ENCODE peak calls at places on chromosomes 11 and 22, in ten cellular contexts. E is tibial nerve, O is GM23338, P is kidney, U is prostate gland, Y is K562, I is IMR-90, T is fibroblast of lung, F is sigmoid colon, W is right atrium auricular region. V is an unnamed sample.
A peak's percentile ranks its signal among the peaks of the same experiment; 100 is the strongest.

GRCh38 chr11:45847908-45848316 is 637 bp downstream of the CRY2 start:
- DNase-seq in O (peak; percentile 85), T (peak; percentile 75), E (no peak), Y (peak; percentile 79), U (peak; percentile 46), I (peak; percentile 64), W (peak; percentile 78), F (peak; percentile 80), P (peak; percentile 78), V (peak; percentile 75)

GRCh38 chr11:129881570-129882170 is 13.7 kb downstream of the NFRKB start:
- DNase-seq in F (no peak), U (peak; percentile 40), O (peak; percentile 75), E (no peak), T (peak; percentile 20), W (no peak), Y (peak; percentile 52), P (no peak), I (peak; percentile 21), V (no peak)

GRCh38 chr11:115611343-115611742 is 107.1 kb upstream of the CADM1 start:
- DNase-seq in F (no peak), T (no peak), I (no peak), U (no peak), W (no peak), P (no peak), Y (no peak), E (no peak), O (peak; percentile 14), V (no peak)

GRCh38 chr11:36746886-36747710 is 149.1 kb upstream of the RAG2 start:
- DNase-seq in Y (peak; percentile 78), I (peak; percentile 92), W (peak; percentile 82), O (peak; percentile 95), F (peak; percentile 86), P (peak; percentile 87), U (peak; percentile 91), E (peak; percentile 67), T (peak; percentile 82), V (peak; percentile 83)

GRCh38 chr22:24401824-24402434 is 25.5 kb upstream of the ADORA2A start:
- DNase-seq in T (no peak), P (peak; percentile 73), I (no peak), F (no peak), Y (no peak), W (no peak), O (no peak), U (no peak), E (no peak), V (no peak)

GRCh38 chr11:96328395-96329010 is 14.5 kb downstream of the MAML2 start:
- DNase-seq in E (no peak), F (no peak), W (no peak), Y (peak; percentile 63), T (peak; percentile 56), U (no peak), O (no peak), I (peak; percentile 59), P (no peak), V (no peak)

GRCh38 chr11:76307416-76307815 is 73.5 kb downstream of the THAP12 start:
- DNase-seq in P (no peak), T (no peak), U (no peak), W (no peak), I (no peak), E (no peak), F (no peak), Y (no peak), O (no peak), V (no peak)

GRCh38 chr11:60848714-60849151 is 6.8 kb downstream of the CCDC86 start:
- DNase-seq in W (no peak), Y (peak; percentile 69), F (no peak), T (no peak), U (no peak), P (no peak), I (no peak), O (no peak), E (no peak), V (no peak)

GRCh38 chr11:27716216-27716615 is 16.0 kb upstream of the BDNF start:
- DNase-seq in P (no peak), W (no peak), I (no peak), O (no peak), U (no peak), Y (no peak), E (no peak), T (no peak), F (no peak), V (no peak)

GRCh38 chr22:39266398-39267030 is 21.7 kb upstream of the PDGFB start:
- DNase-seq in U (no peak), I (peak; percentile 64), F (no peak), T (peak; percentile 33), P (no peak), W (peak; percentile 69), O (no peak), E (no peak), Y (no peak), V (no peak)

GRCh38 chr11:84894666-84895065 is 732.5 kb downstream of the DLG2 start:
- DNase-seq in I (no peak), Y (no peak), W (no peak), E (no peak), O (peak; percentile 11), U (no peak), P (no peak), T (no peak), F (no peak), V (no peak)

GRCh38 chr11:69939551-69940245 is 120.5 kb upstream of the FGF3 start:
- DNase-seq in F (peak; percentile 66), T (peak; percentile 75), Y (no peak), O (no peak), W (peak; percentile 81), U (no peak), I (peak; percentile 77), P (peak; percentile 91), E (no peak), V (peak; percentile 64)

GRCh38 chr11:107102692-107103463 is 84.6 kb upstream of the GUCY1A2 start:
- DNase-seq in Y (no peak), E (no peak), W (no peak), O (peak; percentile 11), T (no peak), P (no peak), F (peak; percentile 55), U (no peak), I (no peak), V (no peak)

GRCh38 chr11:91158901-91159537 is 936.2 kb upstream of the CHORDC1 start:
- DNase-seq in E (no peak), O (no peak), F (no peak), I (peak; percentile 25), T (peak; percentile 29), P (no peak), U (no peak), W (no peak), Y (no peak), V (no peak)

GRCh38 chr11:84564180-84564866 is 1062.8 kb downstream of the DLG2 start:
- DNase-seq in Y (peak; percentile 20), O (peak; percentile 56), I (peak; percentile 44), U (no peak), T (peak; percentile 29), E (no peak), W (no peak), P (no peak), F (no peak), V (no peak)

GRCh38 chr11:128689946-128690745 is 3.7 kb upstream of the FLI1 start:
- DNase-seq in F (no peak), P (peak; percentile 86), I (no peak), O (peak; percentile 47), T (no peak), U (no peak), Y (no peak), W (no peak), E (no peak), V (peak; percentile 48)
- H3K4me3 ChIP-seq in F (no peak overlapping the region), P (no peak overlapping the region), I (no peak overlapping the region), O (peak overlapping the region; percentile 81), T (no peak overlapping the region), U (no peak overlapping the region), Y (no peak overlapping the region), W (no peak overlapping the region), E (no peak overlapping the region), V (peak overlapping the region; percentile 17)

DNA sequence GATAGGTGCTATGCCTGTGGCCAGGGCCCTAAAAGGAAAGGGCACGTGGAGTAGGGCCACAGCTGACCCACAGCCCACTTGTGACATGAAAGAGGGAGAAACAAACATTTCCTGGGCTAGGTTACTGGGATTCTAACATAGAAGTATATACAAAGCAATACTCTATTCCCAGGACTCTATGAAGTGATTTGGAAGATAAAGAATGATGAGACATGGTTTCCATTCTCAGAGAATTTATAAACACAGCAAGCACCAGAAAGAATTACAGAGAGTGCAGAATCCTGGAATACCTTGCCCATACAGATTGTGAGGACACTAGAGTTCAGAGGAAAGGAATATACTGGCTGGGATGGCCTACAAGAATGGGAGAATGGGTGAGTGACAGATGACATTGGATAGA is 86.4 kb downstream of the KIRREL3 start:
- DNase-seq in F (no peak), O (no peak), U (no peak), E (no peak), P (no peak), W (no peak), T (no peak), Y (no peak), I (peak; percentile 67), V (no peak)
- H3K27ac ChIP-seq in F (no peak overlapping the region), O (no peak overlapping the region), U (no peak overlapping the region), E (no peak overlapping the region), P (no peak overlapping the region), W (no peak overlapping the region), T (no peak overlapping the region), Y (no peak overlapping the region), I (peak overlapping the region; percentile 83), V (no peak overlapping the region)

GRCh38 chr11:117075186-117075585 is 23.0 kb downstream of the SIK3 start:
- DNase-seq in U (no peak), Y (no peak), W (no peak), F (no peak), O (no peak), P (no peak), T (peak; percentile 69), I (no peak), E (no peak), V (no peak)

GRCh38 chr11:117074122-117074521 is 24.1 kb downstream of the SIK3 start:
- DNase-seq in I (no peak), T (no peak), W (no peak), O (no peak), Y (peak; percentile 31), U (no peak), P (no peak), F (no peak), E (no peak), V (no peak)

GRCh38 chr11:117071344-117071787 is 26.9 kb downstream of the SIK3 start:
- DNase-seq in W (no peak), O (peak; percentile 24), U (peak; percentile 91), P (no peak), T (peak; percentile 30), F (peak; percentile 86), Y (peak; percentile 39), I (no peak), E (no peak), V (no peak)

GRCh38 chr11:117073539-117073938 is 24.7 kb downstream of the SIK3 start:
- DNase-seq in I (no peak), O (no peak), Y (no peak), F (no peak), P (no peak), T (no peak), E (no peak), W (no peak), U (no peak), V (no peak)

GRCh38 chr11:117072517-117073218 is 25.6 kb downstream of the SIK3 start:
- DNase-seq in E (no peak), W (no peak), T (peak; percentile 96), F (no peak), O (no peak), U (no peak), P (no peak), I (peak; percentile 96), Y (peak; percentile 49), V (no peak)
- H3K4me1 ChIP-seq in E (peaks cover 47% of the 10 kb centered on the region), W (no peaks in the 10 kb centered on the region), T (peaks cover 19% of the 10 kb centered on the region), F (peaks cover 76% of the 10 kb centered on the region), O (peaks cover 23% of the 10 kb centered on the region), U (peaks cover 2% of the 10 kb centered on the region), P (peaks cover 14% of the 10 kb centered on the region), I (peaks cover 8% of the 10 kb centered on the region), Y (peaks cover 20% of the 10 kb centered on the region), V (peaks cover 57% of the 10 kb centered on the region)

GRCh38 chr11:111513240-111513605 is 1.0 kb upstream of the BTG4 start:
- DNase-seq in U (no peak), O (no peak), T (no peak), W (no peak), P (no peak), I (no peak), F (no peak), E (no peak), Y (no peak), V (no peak)
- H3K4me3 ChIP-seq in U (no peak overlapping the region), O (peak overlapping the region; percentile 62), T (no peak overlapping the region), W (no peak overlapping the region), P (no peak overlapping the region), I (no peak overlapping the region), F (no peak overlapping the region), E (no peak overlapping the region), Y (no peak overlapping the region), V (peak overlapping the region; percentile 52)